ENCODE peak calls at places on chromosomes 2 and 18, in seven cellular contexts. X, U, C, E, Z, M and K are unnamed samples.

GRCh38 chr2:29295843-29296242 is 180.6 kb downstream of the CLIP4 start:
- DNase-seq in U (no peak), M (no peak), X (no peak), Z (peak; percentile 72), C (no peak), E (no peak), K (no peak)

GRCh38 chr2:44233450-44234128 is 41.7 kb upstream of the SLC3A1 start:
- DNase-seq in X (no peak), M (no peak), U (no peak), Z (no peak), C (no peak), E (no peak), K (no peak)

GRCh38 chr2:16280081-16280480 is 339.7 kb downstream of the MYCN start:
- DNase-seq in M (no peak), U (no peak), X (no peak), Z (no peak), C (no peak), E (no peak), K (no peak)

GRCh38 chr2:237488295-237488694 is 1.2 kb downstream of the MLPH start:
- DNase-seq in C (no peak), Z (no peak), M (no peak), U (no peak), E (no peak), X (peak; percentile 53), K (no peak)

GRCh38 chr2:40287201-40287600 is 164.7 kb downstream of the SLC8A1 start:
- DNase-seq in E (no peak), X (no peak), C (no peak), U (no peak), Z (no peak), M (no peak), K (no peak)

GRCh38 chr2:206011018-206011614 is 74.9 kb downstream of the INO80D start:
- DNase-seq in M (no peak), X (no peak), E (no peak), Z (no peak), C (no peak), U (no peak), K (no peak)

GRCh38 chr2:119772128-119772527 is 12.4 kb downstream of the PTPN4 start:
- DNase-seq in C (no peak), U (no peak), M (no peak), X (no peak), E (no peak), Z (no peak), K (no peak)

GRCh38 chr18:48106976-48107781 is 176.7 kb upstream of the SMAD2 start:
- DNase-seq in U (no peak), C (no peak), X (peak; percentile 66), E (no peak), Z (peak; percentile 62), M (peak; percentile 34), K (no peak)

GRCh38 chr2:167048829-167049228 is 160.5 kb downstream of the XIRP2 start:
- DNase-seq in U (no peak), E (no peak), C (no peak), M (no peak), Z (no peak), X (no peak), K (no peak)

GRCh38 chr18:78908462-78908861 is 71.2 kb upstream of the SALL3 start:
- DNase-seq in E (no peak), C (no peak), Z (peak; percentile 13), M (no peak), U (no peak), X (no peak), K (no peak)

GRCh38 chr2:113105047-113105446 is 22.4 kb upstream of the IL1RN start:
- DNase-seq in X (no peak), M (no peak), Z (no peak), E (no peak), C (no peak), U (no peak), K (no peak)

GRCh38 chr18:48541026-48541746 is 2.4 kb downstream of the CTIF start:
- DNase-seq in Z (peak; percentile 90), E (no peak), U (no peak), X (peak; percentile 86), C (peak; percentile 88), M (peak; percentile 75), K (peak; percentile 41)

GRCh38 chr2:69945447-69945846 is 16.0 kb downstream of the ASPRV1 start:
- DNase-seq in E (no peak), X (no peak), U (no peak), M (no peak), C (no peak), Z (no peak), K (no peak)

GRCh38 chr2:33678447-33678846 is 79.3 kb upstream of the FAM98A start:
- DNase-seq in Z (no peak), X (no peak), U (no peak), C (no peak), M (no peak), E (no peak), K (no peak)

GRCh38 chr2:7098816-7099215 is 181.6 kb downstream of the RNF144A start:
- DNase-seq in U (no peak), M (no peak), C (no peak), E (no peak), Z (no peak), X (no peak), K (no peak)

GRCh38 chr2:168138369-168138768 is 109.0 kb downstream of the STK39 start:
- DNase-seq in C (no peak), U (no peak), M (no peak), X (no peak), Z (no peak), E (no peak), K (no peak)

GRCh38 chr2:98775146-98775988 is 44.4 kb upstream of the MGAT4A start:
- DNase-seq in C (no peak), E (no peak), X (no peak), Z (no peak), M (no peak), U (no peak), K (no peak)

GRCh38 chr2:1855150-1855549 is 110.8 kb upstream of the PXDN start:
- DNase-seq in Z (peak; percentile 79), X (no peak), M (no peak), E (no peak), C (no peak), U (no peak), K (no peak)

GRCh38 chr2:53559302-53559967 is 208.2 kb upstream of the CHAC2 start:
- DNase-seq in Z (no peak), E (no peak), C (no peak), X (no peak), M (no peak), U (no peak), K (no peak)

GRCh38 chr2:33929467-33929866 is 330.4 kb upstream of the FAM98A start:
- DNase-seq in E (no peak), U (no peak), Z (no peak), M (no peak), X (no peak), C (no peak), K (no peak)

GRCh38 chr2:60832621-60833020 is 48.8 kb upstream of the REL start:
- DNase-seq in U (no peak), X (no peak), M (no peak), C (no peak), E (no peak), Z (no peak), K (no peak)

GRCh38 chr18:24791736-24792135 is 331.3 kb downstream of the HRH4 start:
- DNase-seq in C (no peak), X (no peak), Z (no peak), M (no peak), E (no peak), U (no peak), K (no peak)

GRCh38 chr2:84838434-84839145 is 42.3 kb downstream of the TRABD2A start:
- DNase-seq in M (no peak), E (no peak), U (no peak), X (no peak), C (no peak), Z (no peak), K (no peak)

GRCh38 chr2:73172963-73173362 is 29.4 kb upstream of the NOTO start:
- DNase-seq in U (no peak), X (no peak), M (no peak), E (no peak), C (no peak), Z (no peak), K (no peak)

GRCh38 chr18:34624551-34624950 is 85.5 kb upstream of the DTNA start:
- DNase-seq in M (no peak), E (no peak), C (no peak), Z (no peak), X (no peak), U (no peak), K (no peak)

GRCh38 chr2:74886251-74886650 is 52.3 kb downstream of the HK2 start:
- DNase-seq in E (no peak), M (no peak), C (no peak), U (no peak), X (no peak), Z (peak; percentile 17), K (no peak)
- H3K36me3 ChIP-seq in E (peaks cover 16% of the 10 kb centered on the region), M (peaks cover 30% of the 10 kb centered on the region), C (no peaks in the 10 kb centered on the region), U (peaks cover 98% of the 10 kb centered on the region), X (no peaks in the 10 kb centered on the region), Z (peaks cover 87% of the 10 kb centered on the region), K (peaks cover 3% of the 10 kb centered on the region)

DNA sequence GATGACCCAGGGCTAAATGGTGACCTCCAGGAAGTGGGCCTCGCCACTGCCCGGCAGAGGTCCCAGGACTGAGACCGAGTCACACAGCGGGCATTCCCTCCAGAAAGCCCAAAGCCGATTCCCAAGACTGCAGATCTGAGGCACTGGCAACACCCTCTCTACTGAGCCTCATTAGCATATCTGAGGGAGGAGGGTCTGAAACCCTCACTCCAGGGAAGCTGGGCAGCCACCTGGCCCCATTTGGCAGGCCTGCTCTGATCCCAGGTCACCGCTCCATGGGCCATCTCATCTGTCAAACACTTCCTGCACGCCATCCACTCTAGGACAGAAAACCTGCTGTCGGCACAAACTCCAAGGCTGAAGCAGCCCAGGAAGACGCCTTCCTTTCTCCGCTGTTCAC is 29.1 kb downstream of the FAM178B start:
- DNase-seq in C (no peak), U (no peak), E (no peak), Z (peak; percentile 78), M (no peak), X (peak; percentile 21), K (no peak)
- TF ChIP-seq CTCF in C (no peak), U (no peak), E (no peak), Z (no peak), M (no peak), X (no peak), K (no peak)

GRCh38 chr2:215386566-215386965 is 49.3 kb downstream of the FN1 start:
- DNase-seq in Z (no peak), U (no peak), C (no peak), E (no peak), M (no peak), X (no peak), K (no peak)

GRCh38 chr2:215391531-215391930 is 44.3 kb downstream of the FN1 start:
- DNase-seq in Z (no peak), E (no peak), X (no peak), M (no peak), C (no peak), U (peak; percentile 2), K (no peak)

GRCh38 chr2:215390550-215390913 is 45.3 kb downstream of the FN1 start:
- DNase-seq in E (no peak), Z (no peak), C (no peak), X (no peak), M (no peak), U (no peak), K (no peak)

GRCh38 chr2:215384710-215385109 is 51.2 kb downstream of the FN1 start:
- DNase-seq in X (no peak), E (no peak), M (no peak), C (no peak), Z (no peak), U (no peak), K (no peak)

GRCh38 chr2:215388002-215388728 is 47.7 kb downstream of the FN1 start:
- DNase-seq in M (no peak), E (no peak), C (no peak), Z (no peak), U (no peak), X (no peak), K (no peak)
- H3K36me3 ChIP-seq in M (peaks cover 6% of the 10 kb centered on the region), E (no peaks in the 10 kb centered on the region), C (peaks cover 27% of the 10 kb centered on the region), Z (peaks cover 86% of the 10 kb centered on the region), U (no peaks in the 10 kb centered on the region), X (no peaks in the 10 kb centered on the region), K (peaks cover 12% of the 10 kb centered on the region)

GRCh38 chr2:231613655-231614558 is 21.2 kb downstream of the TEX44 start:
- DNase-seq in C (peak; percentile 72), Z (peak; percentile 96), E (peak; percentile 36), M (peak; percentile 90), U (peak; percentile 99), X (peak; percentile 90), K (peak; percentile 91)
- TF ChIP-seq CTCF in C (no peak), Z (peak; percentile 60), E (no peak), M (peak; percentile 72), U (peak; percentile 45), X (peak; percentile 44), K (no peak)